ENCODE peak calls at places on chromosomes 3 and 15, in ten cellular contexts. D is neuronal stem cell; L is uterus; F is right cardiac atrium; N is endodermal cell; E is sigmoid colon; K is upper lobe of right lung; T is body of pancreas; O is naive thymus-derived CD4-positive, alpha-beta T cell; U is spleen. Q is an unnamed sample. For H3K4me1 and H3K9me3, the result is how much of the 10 kb centered on the place peaks cover.

GRCh38 chr3:127403795-127404194 is 115.9 kb upstream of the PRR20G start:
- DNase-seq in D (no peak), E (peak), O (no peak), U (no peak), N (peak), K (no peak), L (no peak), F (no peak), T (no peak), Q (no peak)

GRCh38 chr3:10445561-10445960 is 59.8 kb downstream of the ATP2B2 start:
- DNase-seq in N (no peak), D (no peak), L (no peak), T (no peak), E (no peak), U (no peak), O (no peak), F (no peak), K (no peak), Q (no peak)

GRCh38 chr15:24269923-24270322 is 405.7 kb upstream of the NPAP1 start:
- DNase-seq in O (no peak), F (no peak), U (no peak), D (no peak), N (no peak), L (no peak), E (no peak), K (no peak), T (no peak), Q (no peak)

GRCh38 chr15:29778382-29778781 is 43.9 kb downstream of the TJP1 start:
- DNase-seq in N (no peak), T (no peak), K (no peak), D (no peak), O (no peak), L (no peak), E (no peak), U (no peak), F (no peak), Q (no peak)

GRCh38 chr3:177881330-177881729 is 654.9 kb upstream of the KCNMB2 start:
- DNase-seq in D (no peak), N (no peak), T (no peak), K (no peak), F (no peak), E (no peak), U (no peak), L (no peak), O (no peak), Q (no peak)

GRCh38 chr3:150117076-150117475 is 146.4 kb upstream of the PFN2 start:
- DNase-seq in F (no peak), D (no peak), L (no peak), U (no peak), T (no peak), K (no peak), E (no peak), N (no peak), O (no peak), Q (no peak)

GRCh38 chr3:58036287-58037032 is 28.2 kb downstream of the FLNB start:
- DNase-seq in E (no peak), D (no peak), O (no peak), T (no peak), F (no peak), N (no peak), L (no peak), K (no peak), U (peak), Q (no peak)

GRCh38 chr15:43534897-43535296 is 17.5 kb downstream of the MAP1A start:
- DNase-seq in F (no peak), D (no peak), L (no peak), T (no peak), E (peak), O (no peak), K (no peak), N (no peak), U (no peak), Q (no peak)

GRCh38 chr3:7382293-7383033 is 521.5 kb downstream of the GRM7 start:
- DNase-seq in D (no peak), O (no peak), U (no peak), F (no peak), L (no peak), N (no peak), E (no peak), K (no peak), T (peak), Q (no peak)

GRCh38 chr15:69658401-69658945 is 205.9 kb downstream of the RPLP1 start:
- DNase-seq in D (no peak), L (no peak), O (no peak), E (no peak), F (no peak), T (no peak), U (no peak), N (no peak), K (no peak), Q (no peak)

GRCh38 chr15:70505411-70505919 is 257.9 kb downstream of the UACA start:
- DNase-seq in T (no peak), K (peak), E (no peak), O (no peak), F (no peak), L (no peak), N (no peak), U (peak), D (no peak), Q (no peak)

GRCh38 chr3:131775660-131776059 is 259.2 kb downstream of the CPNE4 start:
- DNase-seq in N (no peak), U (no peak), L (no peak), E (no peak), K (no peak), O (no peak), F (no peak), T (no peak), D (no peak), Q (no peak)

GRCh38 chr3:71881732-71882131 is 96.8 kb upstream of the PROK2 start:
- DNase-seq in T (no peak), D (no peak), F (no peak), N (peak), L (no peak), U (no peak), E (no peak), O (no peak), K (no peak), Q (no peak)

GRCh38 chr3:147390589-147391569 is 15.5 kb downstream of the ZIC4 start:
- DNase-seq in U (peak), L (no peak), K (no peak), O (no peak), F (no peak), N (peak), E (no peak), D (no peak), T (no peak), Q (no peak)

GRCh38 chr15:37789881-37790280 is 144.6 kb upstream of the TMCO5A start:
- DNase-seq in D (no peak), L (no peak), U (no peak), O (no peak), N (no peak), E (no peak), K (no peak), F (no peak), T (no peak), Q (no peak)

GRCh38 chr3:62036726-62037125 is 336.6 kb downstream of the FEZF2 start:
- DNase-seq in U (no peak), K (no peak), D (no peak), E (no peak), T (no peak), F (no peak), O (no peak), L (no peak), N (no peak), Q (no peak)

GRCh38 chr3:14949126-14949525 is 1.7 kb downstream of the NR2C2 start:
- DNase-seq in L (no peak), E (no peak), K (no peak), U (no peak), F (no peak), D (no peak), N (peak), O (no peak), T (no peak), Q (no peak)

GRCh38 chr3:24506966-24507775 is 12.5 kb upstream of the THRB start:
- DNase-seq in T (no peak), D (no peak), K (no peak), E (no peak), F (no peak), O (no peak), N (no peak), U (no peak), L (no peak), Q (no peak)

GRCh38 chr3:186133980-186134379 is 25.1 kb upstream of the ETV5 start:
- DNase-seq in F (no peak), T (no peak), K (no peak), O (no peak), U (no peak), L (no peak), N (no peak), E (no peak), D (no peak), Q (no peak)

GRCh38 chr3:172656602-172657001 is 54.3 kb downstream of the NCEH1 start:
- DNase-seq in D (no peak), F (no peak), K (no peak), L (no peak), T (no peak), N (no peak), E (no peak), O (no peak), U (no peak), Q (no peak)

GRCh38 chr15:67943961-67944674 is 104.3 kb upstream of the RNU6-1 start:
- DNase-seq in D (no peak), F (peak), K (no peak), N (no peak), U (no peak), E (peak), O (no peak), L (peak), T (peak), Q (no peak)

GRCh38 chr15:98952381-98952803 is 55.2 kb downstream of the PGPEP1L start:
- DNase-seq in U (peak), E (no peak), L (no peak), D (no peak), O (peak), N (peak), F (no peak), K (no peak), T (peak), Q (no peak)

GRCh38 chr3:31878231-31878838 is 102.7 kb downstream of the OSBPL10 start:
- DNase-seq in T (no peak), E (no peak), D (no peak), U (no peak), F (no peak), L (no peak), N (no peak), O (no peak), K (no peak), Q (no peak)

GRCh38 chr15:65979316-65979715 is 110.0 kb downstream of the RAB11A start:
- DNase-seq in L (no peak), N (no peak), K (no peak), D (no peak), F (no peak), O (no peak), T (no peak), E (no peak), U (peak), Q (no peak)

GRCh38 chr15:65982941-65983340 is 113.7 kb downstream of the RAB11A start:
- DNase-seq in L (no peak), F (no peak), K (no peak), U (no peak), O (no peak), N (no peak), E (no peak), T (no peak), D (no peak), Q (no peak)

GRCh38 chr15:65980824-65981456 is 111.6 kb downstream of the RAB11A start:
- DNase-seq in O (no peak), T (peak), E (no peak), L (no peak), U (no peak), N (peak), K (peak), D (peak), F (peak), Q (no peak)

GRCh38 chr15:65979837-65980236 is 110.5 kb downstream of the RAB11A start:
- DNase-seq in F (no peak), E (no peak), K (no peak), T (no peak), N (no peak), D (no peak), O (no peak), L (no peak), U (no peak), Q (no peak)

DNA sequence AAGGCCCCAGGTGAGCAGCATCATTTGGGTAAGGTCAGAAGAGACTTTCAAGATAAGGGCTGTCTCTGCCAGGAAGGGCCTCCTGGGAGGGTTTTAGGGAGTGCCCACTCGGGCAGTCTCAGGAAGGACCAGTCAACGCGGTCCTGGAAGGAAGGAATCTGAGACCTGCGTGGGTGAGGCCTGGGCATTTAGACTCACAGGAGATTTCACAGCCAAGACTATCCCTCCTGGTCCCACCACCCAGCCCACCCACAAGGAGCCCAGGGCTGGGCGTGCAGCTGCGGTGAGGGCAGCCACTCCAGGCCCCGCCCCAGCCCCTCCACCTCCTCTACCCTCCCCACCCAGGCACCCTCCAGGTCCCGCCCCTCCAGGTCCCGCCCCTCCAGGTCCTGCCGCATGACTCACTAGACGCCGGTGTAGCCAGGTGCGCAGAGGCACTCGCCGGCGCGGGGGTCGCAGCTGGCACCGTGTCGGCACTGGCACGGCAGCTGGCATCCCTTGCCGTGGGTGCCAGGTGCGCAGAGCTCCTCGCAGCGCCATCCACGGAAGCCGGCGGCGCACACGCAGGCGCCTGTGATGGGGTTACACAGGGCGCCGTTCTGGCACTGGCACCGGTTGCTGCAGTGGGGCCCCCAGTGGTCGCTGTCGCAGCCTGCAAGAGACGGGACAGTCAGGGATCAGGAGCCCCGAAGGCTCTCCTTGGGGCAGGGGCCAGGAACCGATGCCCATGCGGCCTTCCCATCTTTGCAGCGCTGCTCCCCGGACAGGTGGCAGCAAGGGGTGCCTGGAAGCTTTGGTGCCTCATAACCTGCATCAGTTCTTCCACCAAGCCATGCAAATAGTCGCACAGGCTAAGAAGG is 112.8 kb downstream of the RAB11A start:
- DNase-seq in U (peak), T (peak), L (no peak), E (no peak), O (peak), F (peak), D (peak), N (peak), K (peak), Q (peak)
- H3K4me3 ChIP-seq in U (peak), T (no peak), L (no peak), E (no peak), O (peak), F (no peak), D (peak), N (peak), K (no peak), Q (no peak)

GRCh38 chr15:62889141-62889661 is 153.3 kb upstream of the TPM1 start:
- DNase-seq in E (no peak), N (no peak), F (no peak), D (no peak), U (no peak), L (no peak), O (no peak), T (no peak), K (no peak), Q (no peak)
- H3K4me1 ChIP-seq in E (under half), N (under half), F (under half), D (under half), U (under half), L (under half), O (under half), T (half or more), K (under half), Q (under half)

DNA sequence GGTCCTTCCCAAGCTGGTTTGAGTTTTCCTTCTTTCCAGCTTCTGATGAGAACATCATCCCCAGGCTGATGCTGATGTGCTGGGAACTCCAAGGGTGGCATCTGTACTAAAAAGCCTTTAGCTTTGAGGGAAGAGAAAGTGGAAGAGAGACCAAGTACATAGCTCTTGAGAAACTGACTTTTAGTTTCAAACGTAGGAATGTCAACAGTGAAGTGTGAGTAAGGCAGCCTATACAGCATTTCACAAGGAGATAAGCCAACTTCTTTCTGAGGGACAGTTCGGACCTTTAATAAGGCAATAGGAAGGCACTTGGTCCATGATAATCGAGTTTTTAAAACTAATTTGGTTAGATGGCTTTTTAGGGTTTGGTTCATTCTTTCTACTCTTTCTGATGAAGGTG is 53.7 kb downstream of the DLG1 start:
- DNase-seq in L (no peak), D (no peak), O (no peak), F (no peak), E (no peak), U (no peak), T (no peak), K (no peak), N (no peak), Q (no peak)
- H3K9me3 ChIP-seq in L (under half), D (under half), O (under half), F (under half), E (under half), U (half or more), T (under half), K (under half), N (half or more), Q (under half)

DNA sequence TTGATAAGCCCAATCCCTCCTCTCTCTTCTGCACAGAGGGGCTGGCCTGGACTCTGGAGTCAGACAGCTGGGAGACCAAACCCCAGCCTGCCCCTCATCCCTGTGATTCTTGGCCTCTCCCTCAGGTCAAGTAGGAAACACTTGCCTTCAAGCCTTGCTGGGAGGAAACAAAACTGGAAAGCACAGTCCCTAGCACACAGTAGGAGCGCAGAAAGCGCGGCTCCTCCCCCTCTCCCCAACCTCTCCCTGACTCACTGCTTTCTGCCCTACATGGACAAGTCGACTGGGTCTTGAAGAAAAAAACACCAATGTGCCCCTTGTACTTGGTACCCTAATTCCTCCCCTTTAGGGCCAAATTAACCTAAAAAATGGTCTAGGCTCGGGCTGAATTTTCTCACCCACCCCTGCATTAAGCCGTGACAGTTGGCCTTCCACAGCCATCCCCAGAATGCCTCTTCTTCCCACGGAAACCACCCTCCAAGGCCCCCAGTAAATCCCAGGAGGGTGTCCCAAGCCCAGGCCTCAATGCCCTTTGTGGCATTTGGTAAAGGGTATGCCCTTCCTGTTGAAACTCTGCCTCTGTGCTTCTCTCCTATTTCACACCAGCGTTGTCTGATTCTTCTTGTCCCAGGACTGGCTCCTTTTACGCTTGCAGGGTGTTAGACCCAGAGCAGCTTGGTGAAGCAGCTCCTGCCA is 11.3 kb upstream of the RAF1 start:
- DNase-seq in D (no peak), L (no peak), N (no peak), E (peak), U (peak), O (no peak), K (peak), F (no peak), T (no peak), Q (no peak)
- H3K4me3 ChIP-seq in D (peak), L (no peak), N (no peak), E (no peak), U (peak), O (no peak), K (no peak), F (no peak), T (no peak), Q (no peak)

DNA sequence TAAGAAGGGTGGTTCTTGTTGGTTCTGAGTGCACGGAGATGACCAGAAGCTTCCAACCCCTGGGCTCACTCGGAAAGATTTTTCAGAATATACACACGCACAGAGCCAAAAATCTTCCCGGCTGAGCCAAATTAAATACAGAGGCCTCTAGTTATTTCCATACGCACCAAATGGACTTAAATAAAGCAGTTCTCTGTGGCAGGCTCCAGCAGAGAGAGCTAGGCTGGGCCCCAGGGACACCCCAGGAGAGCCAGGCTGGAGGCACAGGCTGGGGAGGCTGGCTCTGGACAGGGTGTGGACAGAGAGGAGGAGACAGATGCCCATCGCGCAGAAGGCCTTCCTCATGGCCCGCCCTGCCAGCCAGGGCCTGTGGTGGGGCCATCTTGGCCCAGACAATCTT is 115.9 kb downstream of the IQSEC1 start:
- DNase-seq in E (no peak), K (no peak), D (no peak), T (no peak), L (no peak), F (peak), N (no peak), U (no peak), O (no peak), Q (no peak)
- H3K4me1 ChIP-seq in E (half or more), K (half or more), D (under half), T (half or more), L (under half), F (half or more), N (under half), U (half or more), O (under half), Q (half or more)

Q was measured in CD4-positive, alpha-beta memory T cell.